ENCODE peak calls at places on chromosomes 1 and 21, in eight cellular contexts. B is GM12878, S is ovary, Y is IMR-90, R is esophagus muscularis mucosa, O is endothelial cell of umbilical vein, X is upper lobe of left lung, L is K562. N is an unnamed sample. For H3K36me3, the result is how much of the 10 kb centered on the place peaks cover.

GRCh38 chr1:214187152-214187900 is 93.6 kb upstream of the SMYD2 start:
- DNase-seq in S (no peak), Y (no peak), L (no peak), X (no peak), R (no peak), B (no peak), O (peak), N (no peak)

GRCh38 chr1:193042766-193043691 is 16.1 kb downstream of the UCHL5 start:
- DNase-seq in B (no peak), Y (no peak), X (no peak), S (no peak), R (no peak), L (no peak), O (no peak), N (no peak)

GRCh38 chr1:199875856-199876255 is 151.7 kb upstream of the NR5A2 start:
- DNase-seq in S (no peak), L (no peak), R (peak), X (no peak), O (no peak), Y (no peak), B (no peak), N (no peak)

GRCh38 chr1:172762087-172762486 is 103.2 kb downstream of the FASLG start:
- DNase-seq in B (no peak), Y (no peak), L (no peak), O (no peak), X (no peak), R (no peak), S (no peak), N (no peak)

GRCh38 chr1:7707527-7707926 is 63.6 kb upstream of the VAMP3 start:
- DNase-seq in S (no peak), Y (peak), O (no peak), L (no peak), X (no peak), B (no peak), R (no peak), N (no peak)

GRCh38 chr1:10862743-10863335 is 66.4 kb upstream of the CASZ1 start:
- DNase-seq in B (no peak), R (no peak), Y (no peak), O (no peak), S (no peak), L (no peak), X (no peak), N (no peak)

GRCh38 chr1:8408151-8408839 is 90.4 kb downstream of the SLC45A1 start:
- DNase-seq in S (peak), R (peak), B (no peak), O (peak), L (no peak), X (no peak), Y (peak), N (no peak)

GRCh38 chr1:54763814-54764131 is 550 bp downstream of the PARS2 start:
- DNase-seq in S (no peak), B (no peak), L (no peak), X (no peak), Y (no peak), O (no peak), R (no peak), N (no peak)

GRCh38 chr1:51295926-51296325 is 34.4 kb downstream of the TTC39A start:
- DNase-seq in O (no peak), Y (no peak), L (no peak), S (no peak), B (no peak), R (no peak), X (no peak), N (no peak)

GRCh38 chr21:39051561-39051949 is 131.7 kb downstream of the PSMG1 start:
- DNase-seq in X (no peak), Y (peak), S (no peak), R (no peak), L (no peak), O (no peak), B (no peak), N (no peak)

GRCh38 chr1:39827201-39827600 is 38.5 kb upstream of the BMP8B start:
- DNase-seq in R (no peak), S (no peak), Y (no peak), X (no peak), O (peak), L (no peak), B (no peak), N (no peak)

GRCh38 chr1:161367684-161368398 is at the start of gene CFAP126:
- DNase-seq in R (no peak), L (peak), X (peak), B (peak), Y (peak), O (peak), S (peak), N (no peak)

GRCh38 chr1:103489881-103490280 is 35.6 kb upstream of the RNPC3 start:
- DNase-seq in X (no peak), R (no peak), B (no peak), L (no peak), O (no peak), Y (peak), S (no peak), N (no peak)

GRCh38 chr1:56540467-56540866 is 38.9 kb downstream of the PLPP3 start:
- DNase-seq in R (no peak), B (no peak), X (no peak), O (no peak), Y (no peak), S (no peak), L (no peak), N (no peak)

GRCh38 chr1:190138266-190138665 is 339.4 kb downstream of the BRINP3 start:
- DNase-seq in Y (peak), X (no peak), R (no peak), L (no peak), B (no peak), S (no peak), O (no peak), N (no peak)

GRCh38 chr1:6521502-6521901 is 30.0 kb upstream of the PLEKHG5 start:
- DNase-seq in X (no peak), Y (peak), S (no peak), O (no peak), L (no peak), R (no peak), B (no peak), N (no peak)

GRCh38 chr1:170168263-170168662 is 22.5 kb downstream of the NTMT2 start:
- DNase-seq in R (no peak), X (no peak), S (no peak), B (no peak), O (peak), Y (peak), L (no peak), N (no peak)

GRCh38 chr1:242735323-242735722 is 210.8 kb upstream of the PLD5 start:
- DNase-seq in O (no peak), S (no peak), Y (no peak), B (no peak), X (no peak), L (no peak), R (no peak), N (no peak)

GRCh38 chr1:54139711-54140110 is 13.1 kb downstream of the CDCP2 start:
- DNase-seq in O (no peak), S (no peak), L (no peak), B (no peak), X (no peak), R (no peak), Y (no peak), N (no peak)

GRCh38 chr21:27407296-27407695 is 440.4 kb upstream of the ADAMTS5 start:
- DNase-seq in R (no peak), X (no peak), S (no peak), B (no peak), Y (no peak), O (peak), L (no peak), N (no peak)

GRCh38 chr1:118151312-118151937 is 33.6 kb downstream of the SPAG17 start:
- DNase-seq in Y (peak), L (peak), X (peak), O (peak), R (no peak), B (peak), S (peak), N (no peak)

GRCh38 chr1:117366281-117366981 is 818 bp upstream of the MAN1A2 start:
- DNase-seq in L (peak), X (peak), B (no peak), S (peak), Y (peak), O (peak), R (peak), N (peak)

GRCh38 chr1:228295201-228295600 is 87.4 kb downstream of the OBSCN start:
- DNase-seq in L (no peak), B (no peak), Y (no peak), O (no peak), R (no peak), X (no peak), S (no peak), N (no peak)

GRCh38 chr1:178101654-178102053 is 7.8 kb downstream of the RASAL2 start:
- DNase-seq in S (no peak), X (no peak), B (no peak), Y (peak), R (no peak), L (no peak), O (peak), N (no peak)

GRCh38 chr1:178101266-178101630 is 7.3 kb downstream of the RASAL2 start:
- DNase-seq in X (no peak), Y (no peak), O (peak), B (no peak), L (no peak), R (no peak), S (no peak), N (no peak)

GRCh38 chr1:178107823-178108222 is 13.9 kb downstream of the RASAL2 start:
- DNase-seq in X (no peak), B (no peak), R (no peak), O (no peak), S (no peak), Y (no peak), L (no peak), N (no peak)

GRCh38 chr1:178098262-178098661 is 4.4 kb downstream of the RASAL2 start:
- DNase-seq in R (no peak), X (no peak), L (no peak), B (no peak), S (no peak), O (peak), Y (peak), N (no peak)

GRCh38 chr1:178102218-178102617 is 8.3 kb downstream of the RASAL2 start:
- DNase-seq in X (peak), S (no peak), O (no peak), B (no peak), Y (no peak), R (no peak), L (no peak), N (no peak)
- H3K36me3 ChIP-seq in X (under half), S (under half), O (under half), B (under half), Y (under half), R (under half), L (under half), N (under half)

GRCh38 chr1:24925963-24926362 is 4.1 kb downstream of the RUNX3 start:
- DNase-seq in O (no peak), Y (no peak), R (no peak), X (no peak), L (no peak), B (no peak), S (no peak), N (no peak)

GRCh38 chr1:24927886-24928630 is 2.0 kb downstream of the RUNX3 start:
- DNase-seq in S (no peak), L (no peak), Y (no peak), X (no peak), O (peak), B (no peak), R (no peak), N (no peak)

GRCh38 chr1:24925082-24925779 is 4.8 kb downstream of the RUNX3 start:
- DNase-seq in S (no peak), L (no peak), X (no peak), Y (no peak), O (no peak), B (peak), R (no peak), N (no peak)

GRCh38 chr1:24927473-24927872 is 2.6 kb downstream of the RUNX3 start:
- DNase-seq in R (no peak), O (no peak), X (no peak), Y (no peak), B (no peak), L (no peak), S (no peak), N (no peak)

GRCh38 chr1:24926596-24927249 is 3.4 kb downstream of the RUNX3 start:
- DNase-seq in B (no peak), L (no peak), Y (no peak), S (no peak), O (no peak), R (no peak), X (no peak), N (no peak)
- TF ChIP-seq POLR2A in B (peak), L (no peak), Y (no peak), S (no peak), O (no peak), R (no peak), X (no peak), N (no peak)

DNA sequence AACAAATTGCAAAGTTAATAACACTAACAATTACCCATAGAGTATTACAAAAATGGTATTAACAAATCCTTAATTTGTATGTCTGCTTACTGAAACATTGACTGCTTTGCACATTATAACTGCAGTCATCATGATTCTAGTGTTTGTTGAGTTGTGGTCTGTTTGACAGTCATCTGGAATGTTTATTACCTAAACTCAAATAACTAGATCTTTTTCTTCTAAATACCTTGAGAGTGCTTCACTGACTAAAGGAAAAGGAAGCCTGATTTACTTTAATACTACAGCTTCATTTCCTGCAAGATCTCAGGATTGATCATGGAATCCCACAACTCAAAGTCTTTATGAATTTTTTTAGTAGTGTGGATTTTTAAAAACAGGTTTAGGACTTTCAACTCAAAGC is 70.0 kb downstream of the HMCN1 start:
- DNase-seq in O (peak), S (no peak), X (no peak), L (no peak), B (no peak), Y (peak), R (no peak), N (no peak)
- H3K36me3 ChIP-seq in O (under half), S (under half), X (under half), L (under half), B (under half), Y (under half), R (under half), N (under half)

GRCh38 chr1:210251680-210252490 is 19.3 kb downstream of the SERTAD4 start:
- DNase-seq in R (no peak), L (no peak), X (no peak), S (no peak), B (no peak), O (no peak), Y (no peak), N (no peak)
- TF ChIP-seq POLR2A in R (no peak), L (no peak), X (no peak), S (no peak), B (no peak), O (no peak), Y (no peak), N (no peak)

GRCh38 chr1:2407991-2408275 is 4.4 kb downstream of the PEX10 start:
- DNase-seq in L (no peak), B (no peak), S (no peak), O (no peak), X (no peak), R (no peak), Y (no peak), N (no peak)

GRCh38 chr1:2409745-2410144 is 2.6 kb downstream of the PEX10 start:
- DNase-seq in R (no peak), X (no peak), S (no peak), L (no peak), B (no peak), Y (no peak), O (no peak), N (no peak)

GRCh38 chr1:2408456-2408855 is 3.9 kb downstream of the PEX10 start:
- DNase-seq in L (no peak), Y (no peak), O (no peak), X (no peak), R (no peak), B (no peak), S (no peak), N (no peak)

GRCh38 chr1:2407166-2407990 is 5.0 kb downstream of the PEX10 start:
- DNase-seq in L (no peak), S (no peak), O (no peak), R (no peak), Y (no peak), X (no peak), B (no peak), N (no peak)

GRCh38 chr1:2408859-2409276 is 3.5 kb downstream of the PEX10 start:
- DNase-seq in Y (no peak), X (no peak), S (peak), R (no peak), L (no peak), O (no peak), B (no peak), N (no peak)
- H3K36me3 ChIP-seq in Y (under half), X (under half), S (under half), R (under half), L (under half), O (under half), B (under half), N (half or more)

DNA sequence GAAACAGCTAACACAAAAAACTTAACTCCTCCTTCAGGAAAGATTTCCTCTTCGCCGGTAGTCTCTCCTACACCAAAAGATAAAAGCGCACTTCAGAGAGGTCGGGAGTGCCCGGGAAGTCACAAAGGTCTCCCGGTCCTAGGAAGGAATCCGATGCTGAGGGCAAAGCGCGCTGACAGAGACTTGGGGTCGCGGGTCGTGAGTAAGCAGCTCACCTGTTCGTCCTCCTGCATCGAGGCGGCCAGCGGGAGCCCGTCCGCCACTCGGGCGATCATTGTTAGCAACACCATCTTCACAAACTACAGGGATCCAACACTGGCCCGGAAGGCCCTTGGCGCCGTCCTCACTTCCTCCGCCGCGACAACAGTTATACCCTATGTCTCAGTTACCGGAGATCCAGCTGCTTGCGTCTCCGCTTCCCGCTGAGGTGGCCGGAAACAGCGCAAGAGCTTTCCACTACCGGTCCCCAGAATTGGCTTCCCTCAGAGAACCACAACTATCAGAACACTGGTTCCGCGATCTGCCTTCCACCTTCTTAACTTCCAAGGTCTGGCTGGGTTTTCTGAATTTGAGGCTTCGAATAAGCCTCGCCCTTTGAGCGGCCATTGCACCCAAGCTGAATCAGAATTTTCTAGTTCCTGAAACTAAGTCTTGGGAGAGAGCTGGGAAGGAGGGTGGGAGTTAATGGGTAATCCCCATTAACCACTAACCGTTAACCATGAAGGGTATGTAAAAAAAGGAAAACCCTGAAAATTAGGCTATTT is at the start of gene SEC22B:
- DNase-seq in L (peak), O (peak), S (peak), X (peak), Y (peak), R (peak), B (peak), N (peak)
- TF ChIP-seq POLR2A in L (peak), O (peak), S (peak), X (peak), Y (peak), R (peak), B (peak), N (peak)

GRCh38 chr1:175978926-175979325 is 228.2 kb downstream of the COP1 start:
- DNase-seq in R (no peak), S (no peak), X (no peak), B (no peak), Y (peak), L (no peak), O (peak), N (no peak)

GRCh38 chr1:175984057-175984812 is 222.9 kb downstream of the COP1 start:
- DNase-seq in S (no peak), B (no peak), X (no peak), Y (no peak), O (no peak), L (no peak), R (no peak), N (no peak)

GRCh38 chr1:175981128-175981527 is 226.0 kb downstream of the COP1 start:
- DNase-seq in Y (no peak), S (no peak), R (no peak), B (no peak), X (no peak), O (no peak), L (no peak), N (no peak)

GRCh38 chr1:175984813-175985212 is 222.3 kb downstream of the COP1 start:
- DNase-seq in Y (no peak), X (no peak), R (no peak), O (no peak), B (no peak), S (no peak), L (no peak), N (no peak)
- H3K36me3 ChIP-seq in Y (under half), X (under half), R (under half), O (under half), B (under half), S (under half), L (half or more), N (under half)